ENCODE peak calls at places on chromosomes 11 and 22, in eight cellular contexts. Z is chondrocyte; R is CD8-positive, alpha-beta T cell; V is HFFc6; X is sigmoid colon; I is neural progenitor cell; F is fibroblast of mammary gland; Y is GM12865. B is an unnamed sample.

GRCh38 chr11:124086447-124086846 is 28.8 kb upstream of the VWA5A start:
- DNase-seq in X (no peak), I (peak), F (no peak), V (no peak), R (no peak), Z (no peak), Y (no peak), B (no peak)

GRCh38 chr22:20091690-20092476 is 11.8 kb downstream of the DGCR8 start:
- DNase-seq in R (no peak), Z (no peak), X (no peak), I (no peak), Y (no peak), F (no peak), V (no peak), B (peak)

GRCh38 chr22:31098633-31099110 is 8.7 kb downstream of the SELENOM start:
- DNase-seq in Z (no peak), V (no peak), R (no peak), F (peak), Y (no peak), X (peak), I (peak), B (no peak)

GRCh38 chr11:44623716-44624491 is 58.4 kb downstream of the CD82 start:
- DNase-seq in Y (no peak), R (no peak), I (no peak), X (peak), V (no peak), F (no peak), Z (peak), B (peak)

GRCh38 chr11:86978756-86979608 is 23.8 kb upstream of the FZD4 start:
- DNase-seq in Z (no peak), I (peak), X (no peak), Y (peak), F (peak), R (no peak), V (peak), B (no peak)

GRCh38 chr11:118106789-118107335 is 20.1 kb upstream of the SMIM35 start:
- DNase-seq in Y (no peak), Z (no peak), R (no peak), F (no peak), X (no peak), I (no peak), V (peak), B (no peak)

GRCh38 chr22:47034905-47035419 is 272.5 kb downstream of the TBC1D22A start:
- DNase-seq in F (no peak), R (no peak), Z (peak), V (no peak), Y (no peak), X (peak), I (no peak), B (peak)

GRCh38 chr22:35549338-35549737 is 8.7 kb downstream of the RASD2 start:
- DNase-seq in Z (no peak), F (no peak), I (no peak), V (no peak), Y (no peak), R (no peak), X (no peak), B (no peak)

GRCh38 chr11:9313648-9314290 is 624 bp downstream of the TMEM41B start:
- DNase-seq in I (peak), R (peak), Y (peak), F (peak), Z (no peak), V (no peak), X (peak), B (no peak)

GRCh38 chr11:118532852-118533768 is 2.1 kb downstream of the TMEM25 start:
- DNase-seq in I (no peak), Y (no peak), R (no peak), X (no peak), V (no peak), Z (no peak), F (no peak), B (peak)

GRCh38 chr22:25219948-25220442 is 556 bp downstream of the CRYBB2 start:
- DNase-seq in Y (no peak), Z (no peak), R (no peak), V (no peak), X (no peak), I (no peak), F (no peak), B (no peak)

GRCh38 chr22:25199726-25200520 is at the start of gene CRYBB3:
- DNase-seq in V (no peak), I (peak), Y (no peak), R (no peak), Z (peak), F (no peak), X (no peak), B (no peak)

GRCh38 chr11:3003396-3004231 is 11.5 kb upstream of the NAP1L4 start:
- DNase-seq in V (no peak), Y (no peak), I (no peak), Z (peak), R (no peak), X (peak), F (no peak), B (no peak)

GRCh38 chr11:77093987-77094840 is 8.4 kb upstream of the OMP start:
- DNase-seq in F (peak), X (peak), V (no peak), I (no peak), Z (peak), Y (no peak), R (no peak), B (peak)

GRCh38 chr22:17700778-17701177 is 62.2 kb downstream of the BCL2L13 start:
- DNase-seq in I (no peak), R (no peak), Z (no peak), V (no peak), F (no peak), X (no peak), Y (no peak), B (no peak)

GRCh38 chr11:113859665-113860064 is 15.7 kb downstream of the USP28 start:
- DNase-seq in Z (no peak), R (no peak), I (no peak), F (no peak), X (no peak), Y (peak), V (no peak), B (no peak)

GRCh38 chr11:111177037-111177988 is 68.2 kb upstream of the POU2AF2 start:
- DNase-seq in V (no peak), R (no peak), X (no peak), Y (peak), Z (no peak), I (no peak), F (no peak), B (no peak)

GRCh38 chr22:20948989-20949388 is 18.1 kb upstream of the AIFM3 start:
- DNase-seq in V (no peak), Y (no peak), I (no peak), Z (peak), X (no peak), F (no peak), R (no peak), B (peak)

GRCh38 chr22:36478966-36479365 is 2.5 kb downstream of the TXN2 start:
- DNase-seq in R (no peak), V (no peak), I (no peak), F (no peak), Y (no peak), Z (no peak), X (no peak), B (no peak)

GRCh38 chr11:6258571-6258998 is 1.1 kb upstream of the CCKBR start:
- DNase-seq in V (no peak), Y (no peak), F (no peak), I (peak), X (no peak), Z (no peak), R (no peak), B (no peak)

GRCh38 chr22:38017272-38017920 is 33.0 kb upstream of the SOX10 start:
- DNase-seq in Z (no peak), Y (no peak), R (no peak), F (peak), I (no peak), X (peak), V (peak), B (peak)

GRCh38 chr11:78111298-78111697 is 28.1 kb downstream of the ALG8 start:
- DNase-seq in Y (no peak), Z (no peak), R (no peak), F (no peak), I (no peak), X (no peak), V (no peak), B (no peak)

GRCh38 chr22:27139935-27140493 is 482.6 kb downstream of the MIAT start:
- DNase-seq in R (no peak), Y (no peak), Z (no peak), I (peak), V (peak), X (peak), F (peak), B (no peak)

GRCh38 chr11:101188801-101189200 is 59.2 kb upstream of the PGR start:
- DNase-seq in V (no peak), X (no peak), I (no peak), Z (no peak), Y (no peak), F (no peak), R (no peak), B (no peak)

GRCh38 chr11:83157755-83158473 is 983 bp downstream of the PCF11 start:
- DNase-seq in Y (peak), I (peak), X (peak), Z (no peak), V (peak), F (peak), R (peak), B (peak)
- TF ChIP-seq CTCF in Y (no peak), I (no peak), X (no peak), Z (peak), V (peak), F (no peak), R (no peak), B (no peak)

DNA sequence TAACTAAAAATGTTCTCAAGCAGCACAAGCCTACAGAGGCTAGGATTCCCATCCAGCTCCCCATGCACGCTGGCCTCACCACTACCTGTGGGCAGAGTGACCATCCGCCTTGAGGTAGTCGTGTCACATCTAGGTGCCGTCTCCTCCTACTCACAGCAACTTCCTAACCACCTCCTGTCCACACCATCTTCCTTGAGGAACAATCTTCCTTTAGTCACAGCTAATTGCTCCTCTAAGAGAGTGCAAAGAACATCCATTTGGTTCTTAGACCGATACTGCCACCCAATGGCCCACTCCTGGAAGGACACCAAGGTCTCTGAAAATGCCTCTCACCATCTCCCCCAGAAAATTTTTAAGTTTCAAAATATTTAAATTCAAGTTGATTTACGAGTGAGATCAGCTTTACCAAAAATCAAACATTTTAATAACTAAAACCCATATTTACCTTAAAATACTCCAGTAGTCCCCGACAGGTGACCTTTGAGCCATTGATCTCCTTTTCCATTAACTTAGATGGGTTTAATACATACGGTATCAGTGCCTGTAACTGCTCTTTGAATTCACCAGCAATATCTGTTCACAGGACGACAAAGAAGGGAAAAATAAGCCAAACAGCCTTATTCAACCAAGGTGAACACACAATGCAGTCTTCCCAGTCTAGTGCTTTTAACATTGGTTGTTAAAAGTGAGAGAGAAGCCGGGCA is 21.7 kb upstream of the PLAAT3 start:
- DNase-seq in Z (no peak), F (peak), R (peak), I (peak), V (peak), Y (peak), X (peak), B (no peak)
- TF ChIP-seq CTCF in Z (peak), F (peak), R (peak), I (peak), V (peak), Y (peak), X (peak), B (peak)

DNA sequence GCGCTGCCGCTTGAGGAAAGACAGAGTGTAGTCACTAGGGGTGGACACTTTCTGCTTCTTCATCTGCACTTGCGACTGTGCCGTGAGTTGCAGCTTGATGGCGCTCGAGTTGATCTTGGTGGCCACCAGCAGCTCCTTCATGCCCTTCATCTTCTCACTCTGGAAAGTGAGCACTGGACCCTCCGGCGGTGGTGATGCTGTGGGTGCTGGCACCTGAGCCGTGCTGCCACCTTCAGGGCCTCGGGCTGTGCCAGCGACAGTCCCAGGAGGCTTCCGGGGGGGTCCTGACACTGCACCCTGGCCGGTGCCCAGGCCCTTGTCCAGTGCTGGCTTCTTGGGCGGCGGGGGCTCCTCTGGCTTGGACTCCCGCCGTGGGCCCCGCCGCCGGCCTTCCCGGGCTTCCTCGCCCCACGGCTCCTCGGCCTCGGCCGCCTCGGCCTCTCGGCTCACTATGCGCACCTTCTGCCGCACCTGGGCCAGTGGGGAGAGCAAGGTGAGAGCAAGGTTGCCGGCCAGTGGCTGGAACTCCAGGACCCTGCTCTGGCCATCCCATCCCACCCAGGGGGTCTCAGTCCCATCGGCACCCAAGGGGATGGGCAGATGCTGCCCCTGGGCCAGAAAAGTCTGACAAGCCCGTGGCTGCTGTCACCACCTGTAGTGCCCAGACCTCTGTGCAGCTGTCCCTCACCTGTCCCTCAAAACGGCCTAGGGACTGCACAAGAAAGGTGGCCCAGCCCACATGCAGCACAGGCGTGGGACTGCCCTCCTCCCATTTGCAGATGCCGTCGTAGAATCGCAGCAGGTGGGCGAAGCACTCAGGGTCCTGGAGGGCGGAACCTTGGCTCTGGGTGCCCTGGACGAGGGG is 1.6 kb upstream of the MAP4K2 start:
- DNase-seq in V (no peak), X (peak), R (no peak), F (no peak), Y (no peak), Z (no peak), I (peak), B (peak)
- TF ChIP-seq CTCF in V (no peak), X (no peak), R (no peak), F (no peak), Y (no peak), Z (no peak), I (peak), B (no peak)

GRCh38 chr11:30128269-30128932 is 102.4 kb upstream of the FSHB start:
- DNase-seq in F (peak), Y (peak), Z (no peak), X (no peak), I (peak), R (no peak), V (peak), B (no peak)
- TF ChIP-seq CTCF in F (peak), Y (peak), Z (peak), X (no peak), I (peak), R (no peak), V (peak), B (peak)

GRCh38 chr11:47348859-47349258 is 3.6 kb downstream of the MYBPC3 start:
- DNase-seq in Z (no peak), I (peak), V (peak), R (no peak), F (peak), X (no peak), Y (peak), B (no peak)
- TF ChIP-seq CTCF in Z (peak), I (peak), V (no peak), R (no peak), F (peak), X (no peak), Y (peak), B (peak)